ENCODE peak calls at places on chromosomes 1 and 21, in eight cellular contexts. T is CD8-positive, alpha-beta T cell; N is psoas muscle; W is tibial artery; L is K562; H is cardiac muscle cell; D is breast epithelium; K is GM23248. F is an unnamed sample. For H3K9me3 and H3K4me1, the result is how much of the 10 kb centered on the place peaks cover.

GRCh38 chr1:29708818-29709710 is 472.7 kb downstream of the PTPRU start:
- DNase-seq in T (no peak), N (no peak), W (no peak), L (no peak), H (no peak), D (no peak), K (peak), F (no peak)

GRCh38 chr1:42756956-42757891 is 9.6 kb downstream of the P3H1 start:
- DNase-seq in T (no peak), N (no peak), W (no peak), L (peak), H (peak), D (no peak), K (peak), F (no peak)

GRCh38 chr1:169149555-169150286 is 43.2 kb downstream of the ATP1B1 start:
- DNase-seq in T (no peak), N (no peak), W (no peak), L (no peak), H (no peak), D (no peak), K (no peak), F (no peak)

GRCh38 chr1:190436615-190437014 is 41.0 kb downstream of the BRINP3 start:
- DNase-seq in T (no peak), N (no peak), W (no peak), L (no peak), H (no peak), D (no peak), K (peak), F (no peak)

GRCh38 chr1:206541236-206541833 is 34.0 kb downstream of the RASSF5 start:
- DNase-seq in T (no peak), N (no peak), W (no peak), L (no peak), H (no peak), D (no peak), K (no peak), F (no peak)

GRCh38 chr1:243447342-243447741 is 191.5 kb downstream of the SDCCAG8 start:
- DNase-seq in T (no peak), N (peak), W (peak), L (peak), H (no peak), D (no peak), K (peak), F (no peak)

GRCh38 chr21:44618504-44618903 is 6.6 kb downstream of the KRTAP10-8 start:
- DNase-seq in T (no peak), N (peak), W (peak), L (no peak), H (no peak), D (no peak), K (peak), F (peak)

GRCh38 chr1:7783178-7783711 is 846 bp upstream of the PER3 start:
- DNase-seq in T (no peak), N (peak), W (peak), L (peak), H (peak), D (peak), K (peak), F (peak)

DNA sequence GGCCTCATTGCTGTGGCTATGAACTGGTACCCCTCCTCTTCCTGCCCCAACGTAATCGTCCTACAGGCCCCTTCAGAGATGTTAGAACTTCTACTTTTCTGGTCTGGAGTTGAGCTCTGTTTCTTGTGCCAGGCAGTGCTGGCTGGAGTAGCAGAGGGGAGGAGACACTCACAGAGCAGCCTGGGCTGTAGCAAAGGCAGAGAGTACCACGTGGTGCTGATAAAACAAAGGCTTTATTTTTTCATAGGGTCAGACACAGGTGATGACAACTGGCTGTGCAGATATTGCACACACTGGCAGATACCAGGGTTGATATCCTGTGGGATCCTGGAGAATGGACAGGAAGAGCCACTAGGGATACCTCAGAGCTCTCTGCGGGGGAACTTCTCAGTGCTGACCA is 23.2 kb downstream of the CRCT1 start:
- DNase-seq in T (no peak), N (no peak), W (no peak), L (no peak), H (no peak), D (no peak), K (no peak), F (no peak)
- H3K9me3 ChIP-seq in T (under half), N (under half), W (under half), L (under half), H (under half), D (under half), K (under half), F (under half)

GRCh38 chr1:162716123-162716522 is 74.4 kb upstream of the HSD17B7 start:
- DNase-seq in T (no peak), N (no peak), W (peak), L (no peak), H (no peak), D (no peak), K (peak), F (no peak)
- H3K27ac ChIP-seq in T (no peak), N (no peak), W (no peak), L (no peak), H (no peak), D (no peak), K (no peak), F (no peak)

GRCh38 chr1:234981758-234982157 is 146.9 kb downstream of the TOMM20 start:
- DNase-seq in T (no peak), N (no peak), W (no peak), L (no peak), H (no peak), D (no peak), K (no peak), F (no peak)
- H3K4me1 ChIP-seq in T (under half), N (half or more), W (under half), L (half or more), H (under half), D (half or more), K (half or more), F (half or more)

GRCh38 chr1:246727594-246727993 is 3.4 kb downstream of the SCCPDH start:
- DNase-seq in T (no peak), N (no peak), W (no peak), L (no peak), H (no peak), D (no peak), K (no peak), F (no peak)
- H3K9me3 ChIP-seq in T (under half), N (under half), W (under half), L (under half), H (under half), D (under half), K (under half), F (under half)

DNA sequence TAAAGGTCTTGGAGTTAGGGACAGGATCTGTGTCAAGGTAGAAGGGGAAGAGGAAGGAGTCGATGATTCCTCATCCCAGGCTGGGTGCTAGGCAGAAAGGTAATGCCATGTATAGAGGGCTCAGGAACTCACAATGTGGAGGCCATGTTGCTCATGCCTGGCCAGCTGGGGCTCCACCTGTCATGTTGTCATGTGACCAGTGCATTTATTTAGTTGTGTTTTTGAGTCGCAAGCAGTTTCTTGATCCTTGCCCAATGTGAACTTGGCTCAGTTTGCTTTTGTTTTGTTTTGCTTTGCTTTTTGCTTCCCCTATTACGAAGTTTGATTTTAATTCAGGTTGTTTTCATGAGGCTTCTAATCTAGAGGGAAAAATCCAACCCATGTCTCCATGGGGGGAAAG is 5.7 kb downstream of the CASQ2 start:
- DNase-seq in T (no peak), N (no peak), W (no peak), L (no peak), H (no peak), D (no peak), K (no peak), F (no peak)
- H3K27ac ChIP-seq in T (no peak), N (peak), W (peak), L (no peak), H (no peak), D (no peak), K (no peak), F (no peak)

DNA sequence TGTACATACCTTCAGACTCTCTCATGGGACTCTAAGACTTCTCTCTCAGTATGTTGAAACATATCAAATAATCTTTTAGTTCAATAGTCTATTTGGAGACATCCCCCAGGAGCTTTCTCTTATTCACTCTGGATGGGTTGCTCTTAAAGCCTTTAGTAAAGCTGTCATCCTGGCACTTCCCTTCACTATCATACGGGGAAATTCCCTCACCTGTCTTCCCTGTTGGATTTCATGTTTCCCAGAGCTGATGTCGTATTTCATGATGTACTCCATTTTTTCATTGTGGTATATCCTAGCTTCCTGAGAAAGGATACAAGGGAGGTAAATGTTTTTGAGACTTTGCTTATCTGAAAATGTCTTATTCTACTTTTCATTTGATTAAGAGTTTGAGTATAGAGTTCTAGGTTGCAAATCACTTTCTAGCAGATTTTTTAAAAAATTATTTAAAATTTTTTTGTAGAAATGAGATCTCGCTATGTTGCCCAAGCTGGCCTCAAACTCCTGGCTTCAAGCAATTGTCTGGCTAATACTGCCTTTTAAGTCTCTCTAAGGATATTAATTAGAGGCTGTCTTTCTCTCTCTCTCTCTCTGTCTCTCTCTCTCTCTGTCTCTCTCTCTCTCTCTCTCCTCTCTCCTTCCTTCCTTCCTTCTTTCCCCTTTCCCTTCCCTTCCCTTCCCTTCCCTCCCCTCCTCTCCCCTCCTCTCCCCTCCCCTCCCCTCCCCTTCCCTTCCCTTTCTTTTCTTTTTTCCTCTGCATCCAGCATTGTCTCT is 17.0 kb upstream of the MACF1 start:
- DNase-seq in T (no peak), N (no peak), W (no peak), L (no peak), H (no peak), D (no peak), K (no peak), F (no peak)
- H3K4me1 ChIP-seq in T (under half), N (half or more), W (under half), L (half or more), H (under half), D (under half), K (half or more), F (half or more)

GRCh38 chr1:2955652-2956051 is 65.6 kb upstream of the ACTRT2 start:
- DNase-seq in T (no peak), N (no peak), W (no peak), L (no peak), H (no peak), D (no peak), K (no peak), F (peak)
- H3K9me3 ChIP-seq in T (under half), N (under half), W (under half), L (under half), H (under half), D (under half), K (under half), F (under half)

GRCh38 chr21:31225713-31226112 is 118.3 kb downstream of the TIAM1 start:
- DNase-seq in T (no peak), N (no peak), W (no peak), L (no peak), H (no peak), D (no peak), K (no peak), F (no peak)

GRCh38 chr21:31218830-31219608 is 125.0 kb downstream of the TIAM1 start:
- DNase-seq in T (no peak), N (peak), W (peak), L (no peak), H (no peak), D (no peak), K (peak), F (peak)

GRCh38 chr21:31220567-31220966 is 123.5 kb downstream of the TIAM1 start:
- DNase-seq in T (no peak), N (no peak), W (no peak), L (no peak), H (no peak), D (no peak), K (peak), F (no peak)

GRCh38 chr21:31222142-31222541 is 121.9 kb downstream of the TIAM1 start:
- DNase-seq in T (no peak), N (no peak), W (no peak), L (no peak), H (no peak), D (no peak), K (peak), F (no peak)

DNA sequence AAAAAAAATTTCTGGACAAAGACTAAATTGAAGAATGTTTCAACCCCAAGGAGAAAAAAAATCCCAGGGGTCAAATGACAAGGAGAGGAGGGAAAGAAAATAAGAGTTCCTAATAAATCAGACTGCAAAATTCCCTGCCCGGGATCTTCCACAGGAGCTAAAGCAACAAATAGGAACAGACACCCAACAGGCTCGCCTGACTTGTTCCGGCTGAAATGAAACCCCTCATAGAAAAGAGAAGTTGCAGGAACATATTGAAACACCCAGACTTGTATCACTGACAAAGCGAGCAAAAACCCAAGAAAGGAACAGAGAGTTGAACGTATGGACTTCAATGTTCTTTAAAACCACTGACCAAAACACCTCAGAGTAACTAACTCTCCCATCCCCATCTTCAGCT is 123.0 kb downstream of the TIAM1 start:
- DNase-seq in T (no peak), N (no peak), W (no peak), L (no peak), H (no peak), D (no peak), K (no peak), F (no peak)
- H3K27ac ChIP-seq in T (no peak), N (no peak), W (no peak), L (no peak), H (no peak), D (no peak), K (peak), F (no peak)